ENCODE peak calls at places on chromosomes 5 and 9, in nine cellular contexts. One of them, this sample, is unnamed.

GRCh38 chr5:88480245-88480644 is 211.6 kb upstream of the TMEM161B start:
- DNase-seq in CD4-positive, CD25-positive, alpha-beta regulatory T cell: no peak
- DNase-seq in CD4-positive, alpha-beta T cell: no peak
- DNase-seq in endothelial cell of umbilical vein: no peak
- DNase-seq in OCI-LY7: no peak
- DNase-seq in K562: no peak
- DNase-seq in brain microvascular endothelial cell: no peak
- DNase-seq in dorsolateral prefrontal cortex: no peak
- DNase-seq in adrenal gland: no peak
- DNase-seq in this sample: no peak

GRCh38 chr5:66741394-66741793 is 145.2 kb downstream of the MAST4 start:
- DNase-seq in CD4-positive, CD25-positive, alpha-beta regulatory T cell: no peak
- DNase-seq in CD4-positive, alpha-beta T cell: no peak
- DNase-seq in endothelial cell of umbilical vein: no peak
- DNase-seq in OCI-LY7: no peak
- DNase-seq in K562: no peak
- DNase-seq in brain microvascular endothelial cell: no peak
- DNase-seq in dorsolateral prefrontal cortex: no peak
- DNase-seq in adrenal gland: no peak
- DNase-seq in this sample: no peak

GRCh38 chr5:96807099-96807654 is 568 bp downstream of the ERAP1 start:
- DNase-seq in CD4-positive, CD25-positive, alpha-beta regulatory T cell: no peak
- DNase-seq in CD4-positive, alpha-beta T cell: no peak
- DNase-seq in endothelial cell of umbilical vein: peak
- DNase-seq in OCI-LY7: peak
- DNase-seq in K562: peak
- DNase-seq in brain microvascular endothelial cell: peak
- DNase-seq in dorsolateral prefrontal cortex: peak
- DNase-seq in adrenal gland: peak
- DNase-seq in this sample: no peak

GRCh38 chr9:126411225-126411947 is 84.8 kb downstream of the MVB12B start:
- DNase-seq in CD4-positive, CD25-positive, alpha-beta regulatory T cell: peak
- DNase-seq in CD4-positive, alpha-beta T cell: no peak
- DNase-seq in endothelial cell of umbilical vein: no peak
- DNase-seq in OCI-LY7: peak
- DNase-seq in K562: no peak
- DNase-seq in brain microvascular endothelial cell: no peak
- DNase-seq in dorsolateral prefrontal cortex: no peak
- DNase-seq in adrenal gland: no peak
- DNase-seq in this sample: no peak

GRCh38 chr9:35112257-35113020 is 3.2 kb downstream of the ATOSB start:
- DNase-seq in CD4-positive, CD25-positive, alpha-beta regulatory T cell: no peak
- DNase-seq in CD4-positive, alpha-beta T cell: no peak
- DNase-seq in endothelial cell of umbilical vein: peak
- DNase-seq in OCI-LY7: no peak
- DNase-seq in K562: peak
- DNase-seq in brain microvascular endothelial cell: peak
- DNase-seq in dorsolateral prefrontal cortex: no peak
- DNase-seq in adrenal gland: peak
- DNase-seq in this sample: no peak

GRCh38 chr5:142201471-142201887 is 92.9 kb downstream of the NDFIP1 start:
- DNase-seq in CD4-positive, CD25-positive, alpha-beta regulatory T cell: no peak
- DNase-seq in CD4-positive, alpha-beta T cell: no peak
- DNase-seq in endothelial cell of umbilical vein: peak
- DNase-seq in OCI-LY7: no peak
- DNase-seq in K562: no peak
- DNase-seq in brain microvascular endothelial cell: peak
- DNase-seq in dorsolateral prefrontal cortex: no peak
- DNase-seq in adrenal gland: no peak
- DNase-seq in this sample: peak

GRCh38 chr5:604391-604831 is 7.7 kb upstream of the CEP72 start:
- DNase-seq in CD4-positive, CD25-positive, alpha-beta regulatory T cell: no peak
- DNase-seq in CD4-positive, alpha-beta T cell: no peak
- DNase-seq in endothelial cell of umbilical vein: no peak
- DNase-seq in OCI-LY7: no peak
- DNase-seq in K562: no peak
- DNase-seq in brain microvascular endothelial cell: no peak
- DNase-seq in dorsolateral prefrontal cortex: no peak
- DNase-seq in adrenal gland: no peak
- DNase-seq in this sample: no peak

GRCh38 chr9:136688274-136689107 is 1.2 kb upstream of the AGPAT2 start:
- DNase-seq in CD4-positive, CD25-positive, alpha-beta regulatory T cell: no peak
- DNase-seq in CD4-positive, alpha-beta T cell: no peak
- DNase-seq in endothelial cell of umbilical vein: no peak
- DNase-seq in OCI-LY7: no peak
- DNase-seq in K562: no peak
- DNase-seq in brain microvascular endothelial cell: no peak
- DNase-seq in dorsolateral prefrontal cortex: no peak
- DNase-seq in adrenal gland: no peak
- DNase-seq in this sample: no peak

GRCh38 chr9:96621619-96622018 is 2.0 kb upstream of the CDC14B start:
- DNase-seq in CD4-positive, CD25-positive, alpha-beta regulatory T cell: no peak
- DNase-seq in CD4-positive, alpha-beta T cell: no peak
- DNase-seq in endothelial cell of umbilical vein: no peak
- DNase-seq in OCI-LY7: no peak
- DNase-seq in K562: no peak
- DNase-seq in brain microvascular endothelial cell: no peak
- DNase-seq in dorsolateral prefrontal cortex: no peak
- DNase-seq in adrenal gland: no peak
- DNase-seq in this sample: no peak

GRCh38 chr9:87428659-87429058 is 69.0 kb upstream of the DAPK1 start:
- DNase-seq in CD4-positive, CD25-positive, alpha-beta regulatory T cell: no peak
- DNase-seq in CD4-positive, alpha-beta T cell: no peak
- DNase-seq in endothelial cell of umbilical vein: no peak
- DNase-seq in OCI-LY7: no peak
- DNase-seq in K562: no peak
- DNase-seq in brain microvascular endothelial cell: no peak
- DNase-seq in dorsolateral prefrontal cortex: no peak
- DNase-seq in adrenal gland: no peak
- DNase-seq in this sample: no peak

GRCh38 chr9:101626295-101626694 is 31.5 kb upstream of the PPP3R2 start:
- DNase-seq in CD4-positive, CD25-positive, alpha-beta regulatory T cell: no peak
- DNase-seq in CD4-positive, alpha-beta T cell: no peak
- DNase-seq in endothelial cell of umbilical vein: no peak
- DNase-seq in OCI-LY7: no peak
- DNase-seq in K562: no peak
- DNase-seq in brain microvascular endothelial cell: no peak
- DNase-seq in dorsolateral prefrontal cortex: no peak
- DNase-seq in adrenal gland: no peak
- DNase-seq in this sample: no peak

GRCh38 chr5:43161244-43161643 is 30.8 kb upstream of the NIM1K start:
- DNase-seq in CD4-positive, CD25-positive, alpha-beta regulatory T cell: peak
- DNase-seq in CD4-positive, alpha-beta T cell: no peak
- DNase-seq in endothelial cell of umbilical vein: no peak
- DNase-seq in OCI-LY7: no peak
- DNase-seq in K562: no peak
- DNase-seq in brain microvascular endothelial cell: no peak
- DNase-seq in dorsolateral prefrontal cortex: no peak
- DNase-seq in adrenal gland: no peak
- DNase-seq in this sample: no peak

GRCh38 chr5:154771383-154771901 is 16.3 kb downstream of the LARP1 start:
- DNase-seq in CD4-positive, CD25-positive, alpha-beta regulatory T cell: no peak
- DNase-seq in CD4-positive, alpha-beta T cell: no peak
- DNase-seq in endothelial cell of umbilical vein: peak
- DNase-seq in OCI-LY7: no peak
- DNase-seq in K562: no peak
- DNase-seq in brain microvascular endothelial cell: peak
- DNase-seq in dorsolateral prefrontal cortex: no peak
- DNase-seq in adrenal gland: peak
- DNase-seq in this sample: no peak

GRCh38 chr5:65481171-65481575 is 547 bp downstream of the ADAMTS6 start:
- DNase-seq in CD4-positive, CD25-positive, alpha-beta regulatory T cell: no peak
- DNase-seq in CD4-positive, alpha-beta T cell: no peak
- DNase-seq in endothelial cell of umbilical vein: peak
- DNase-seq in OCI-LY7: peak
- DNase-seq in K562: no peak
- DNase-seq in brain microvascular endothelial cell: no peak
- DNase-seq in dorsolateral prefrontal cortex: no peak
- DNase-seq in adrenal gland: no peak
- DNase-seq in this sample: no peak

GRCh38 chr5:56465757-56466127 is 232.6 kb upstream of the ANKRD55 start:
- DNase-seq in CD4-positive, CD25-positive, alpha-beta regulatory T cell: no peak
- DNase-seq in CD4-positive, alpha-beta T cell: no peak
- DNase-seq in endothelial cell of umbilical vein: no peak
- DNase-seq in OCI-LY7: no peak
- DNase-seq in K562: no peak
- DNase-seq in brain microvascular endothelial cell: no peak
- DNase-seq in dorsolateral prefrontal cortex: no peak
- DNase-seq in adrenal gland: no peak
- DNase-seq in this sample: no peak

GRCh38 chr5:133298447-133298846 is 246.6 kb downstream of the HSPA4 start:
- DNase-seq in CD4-positive, CD25-positive, alpha-beta regulatory T cell: no peak
- DNase-seq in CD4-positive, alpha-beta T cell: no peak
- DNase-seq in endothelial cell of umbilical vein: no peak
- DNase-seq in OCI-LY7: peak
- DNase-seq in K562: no peak
- DNase-seq in brain microvascular endothelial cell: no peak
- DNase-seq in dorsolateral prefrontal cortex: no peak
- DNase-seq in adrenal gland: no peak
- DNase-seq in this sample: no peak

GRCh38 chr5:132506094-132506692 is 15.6 kb upstream of the IRF1 start:
- DNase-seq in CD4-positive, CD25-positive, alpha-beta regulatory T cell: no peak
- DNase-seq in CD4-positive, alpha-beta T cell: no peak
- DNase-seq in endothelial cell of umbilical vein: peak
- DNase-seq in OCI-LY7: peak
- DNase-seq in K562: peak
- DNase-seq in brain microvascular endothelial cell: peak
- DNase-seq in dorsolateral prefrontal cortex: peak
- DNase-seq in adrenal gland: no peak
- DNase-seq in this sample: no peak

GRCh38 chr9:128149001-128149701 is at the start of gene LCN2:
- DNase-seq in CD4-positive, CD25-positive, alpha-beta regulatory T cell: no peak
- DNase-seq in CD4-positive, alpha-beta T cell: no peak
- DNase-seq in endothelial cell of umbilical vein: no peak
- DNase-seq in OCI-LY7: no peak
- DNase-seq in K562: no peak
- DNase-seq in brain microvascular endothelial cell: no peak
- DNase-seq in dorsolateral prefrontal cortex: no peak
- DNase-seq in adrenal gland: peak
- DNase-seq in this sample: no peak

GRCh38 chr9:95004452-95005275 is 278.2 kb downstream of the AOPEP start:
- DNase-seq in CD4-positive, CD25-positive, alpha-beta regulatory T cell: peak
- DNase-seq in CD4-positive, alpha-beta T cell: no peak
- DNase-seq in endothelial cell of umbilical vein: peak
- DNase-seq in OCI-LY7: no peak
- DNase-seq in K562: peak
- DNase-seq in brain microvascular endothelial cell: no peak
- DNase-seq in dorsolateral prefrontal cortex: peak
- DNase-seq in adrenal gland: peak
- DNase-seq in this sample: no peak
- H3K27ac ChIP-seq in CD4-positive, CD25-positive, alpha-beta regulatory T cell: no peak
- H3K27ac ChIP-seq in CD4-positive, alpha-beta T cell: no peak
- H3K27ac ChIP-seq in endothelial cell of umbilical vein: peak
- H3K27ac ChIP-seq in OCI-LY7: no peak
- H3K27ac ChIP-seq in K562: peak
- H3K27ac ChIP-seq in brain microvascular endothelial cell: peak
- H3K27ac ChIP-seq in dorsolateral prefrontal cortex: peak
- H3K27ac ChIP-seq in adrenal gland: peak
- H3K27ac ChIP-seq in this sample: peak

GRCh38 chr9:70406446-70406862 is 8.0 kb downstream of the KLF9 start:
- DNase-seq in CD4-positive, CD25-positive, alpha-beta regulatory T cell: no peak
- DNase-seq in CD4-positive, alpha-beta T cell: no peak
- DNase-seq in endothelial cell of umbilical vein: no peak
- DNase-seq in OCI-LY7: no peak
- DNase-seq in K562: peak
- DNase-seq in brain microvascular endothelial cell: peak
- DNase-seq in dorsolateral prefrontal cortex: no peak
- DNase-seq in adrenal gland: no peak
- DNase-seq in this sample: no peak
- H3K27ac ChIP-seq in CD4-positive, CD25-positive, alpha-beta regulatory T cell: peak
- H3K27ac ChIP-seq in CD4-positive, alpha-beta T cell: no peak
- H3K27ac ChIP-seq in endothelial cell of umbilical vein: peak
- H3K27ac ChIP-seq in OCI-LY7: no peak
- H3K27ac ChIP-seq in K562: no peak
- H3K27ac ChIP-seq in brain microvascular endothelial cell: peak
- H3K27ac ChIP-seq in dorsolateral prefrontal cortex: peak
- H3K27ac ChIP-seq in adrenal gland: peak
- H3K27ac ChIP-seq in this sample: no peak

GRCh38 chr9:129418451-129418850 is 202.4 kb downstream of the C9orf50 start:
- DNase-seq in CD4-positive, CD25-positive, alpha-beta regulatory T cell: no peak
- DNase-seq in CD4-positive, alpha-beta T cell: no peak
- DNase-seq in endothelial cell of umbilical vein: no peak
- DNase-seq in OCI-LY7: no peak
- DNase-seq in K562: no peak
- DNase-seq in brain microvascular endothelial cell: no peak
- DNase-seq in dorsolateral prefrontal cortex: no peak
- DNase-seq in adrenal gland: no peak
- DNase-seq in this sample: no peak
- H3K27ac ChIP-seq in CD4-positive, CD25-positive, alpha-beta regulatory T cell: no peak
- H3K27ac ChIP-seq in CD4-positive, alpha-beta T cell: no peak
- H3K27ac ChIP-seq in endothelial cell of umbilical vein: no peak
- H3K27ac ChIP-seq in OCI-LY7: no peak
- H3K27ac ChIP-seq in K562: no peak
- H3K27ac ChIP-seq in brain microvascular endothelial cell: no peak
- H3K27ac ChIP-seq in dorsolateral prefrontal cortex: no peak
- H3K27ac ChIP-seq in adrenal gland: no peak
- H3K27ac ChIP-seq in this sample: peak

GRCh38 chr5:5330723-5331530 is 91.5 kb upstream of the ICE1 start:
- DNase-seq in CD4-positive, CD25-positive, alpha-beta regulatory T cell: no peak
- DNase-seq in CD4-positive, alpha-beta T cell: no peak
- DNase-seq in endothelial cell of umbilical vein: no peak
- DNase-seq in OCI-LY7: no peak
- DNase-seq in K562: no peak
- DNase-seq in brain microvascular endothelial cell: no peak
- DNase-seq in dorsolateral prefrontal cortex: no peak
- DNase-seq in adrenal gland: no peak
- DNase-seq in this sample: no peak

GRCh38 chr5:5332287-5332686 is 90.2 kb upstream of the ICE1 start:
- DNase-seq in CD4-positive, CD25-positive, alpha-beta regulatory T cell: no peak
- DNase-seq in CD4-positive, alpha-beta T cell: no peak
- DNase-seq in endothelial cell of umbilical vein: no peak
- DNase-seq in OCI-LY7: no peak
- DNase-seq in K562: no peak
- DNase-seq in brain microvascular endothelial cell: no peak
- DNase-seq in dorsolateral prefrontal cortex: no peak
- DNase-seq in adrenal gland: no peak
- DNase-seq in this sample: no peak

GRCh38 chr5:5335708-5336211 is 86.7 kb upstream of the ICE1 start:
- DNase-seq in CD4-positive, CD25-positive, alpha-beta regulatory T cell: no peak
- DNase-seq in CD4-positive, alpha-beta T cell: no peak
- DNase-seq in endothelial cell of umbilical vein: peak
- DNase-seq in OCI-LY7: no peak
- DNase-seq in K562: no peak
- DNase-seq in brain microvascular endothelial cell: peak
- DNase-seq in dorsolateral prefrontal cortex: no peak
- DNase-seq in adrenal gland: peak
- DNase-seq in this sample: peak

GRCh38 chr5:5335115-5335514 is 87.4 kb upstream of the ICE1 start:
- DNase-seq in CD4-positive, CD25-positive, alpha-beta regulatory T cell: no peak
- DNase-seq in CD4-positive, alpha-beta T cell: no peak
- DNase-seq in endothelial cell of umbilical vein: no peak
- DNase-seq in OCI-LY7: no peak
- DNase-seq in K562: no peak
- DNase-seq in brain microvascular endothelial cell: peak
- DNase-seq in dorsolateral prefrontal cortex: no peak
- DNase-seq in adrenal gland: no peak
- DNase-seq in this sample: no peak

DNA sequence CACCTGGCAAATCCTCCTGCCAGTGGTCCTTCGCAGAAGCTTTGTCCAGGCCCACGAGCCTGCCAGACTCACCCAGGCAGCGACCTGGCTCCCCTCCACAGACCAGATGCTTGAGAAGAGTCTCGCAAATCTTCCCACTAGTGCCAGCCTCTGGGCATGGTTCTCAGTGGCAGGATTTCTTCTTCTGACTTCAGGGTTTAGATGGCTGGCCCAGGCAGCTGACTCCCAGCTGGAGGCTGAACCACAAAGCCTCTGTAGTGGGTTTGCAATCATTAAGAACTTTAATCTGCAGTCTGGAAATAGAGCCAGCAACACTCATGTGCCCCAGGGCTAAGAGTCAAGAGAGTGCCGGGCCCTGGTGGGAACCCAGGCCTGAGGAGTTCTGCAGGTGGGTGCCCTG is 90.6 kb upstream of the ICE1 start:
- DNase-seq in CD4-positive, CD25-positive, alpha-beta regulatory T cell: no peak
- DNase-seq in CD4-positive, alpha-beta T cell: no peak
- DNase-seq in endothelial cell of umbilical vein: no peak
- DNase-seq in OCI-LY7: no peak
- DNase-seq in K562: no peak
- DNase-seq in brain microvascular endothelial cell: no peak
- DNase-seq in dorsolateral prefrontal cortex: no peak
- DNase-seq in adrenal gland: no peak
- DNase-seq in this sample: no peak
- H3K27ac ChIP-seq in CD4-positive, CD25-positive, alpha-beta regulatory T cell: no peak
- H3K27ac ChIP-seq in CD4-positive, alpha-beta T cell: no peak
- H3K27ac ChIP-seq in endothelial cell of umbilical vein: no peak
- H3K27ac ChIP-seq in OCI-LY7: no peak
- H3K27ac ChIP-seq in K562: no peak
- H3K27ac ChIP-seq in brain microvascular endothelial cell: no peak
- H3K27ac ChIP-seq in dorsolateral prefrontal cortex: no peak
- H3K27ac ChIP-seq in adrenal gland: no peak
- H3K27ac ChIP-seq in this sample: no peak